ENCODE peak calls at places on chromosome 21, in nine cellular contexts. Z, N, U, A, J, Y, I, W and V are unnamed samples.

GRCh38 chr21:36902793-36903192 is 63.7 kb downstream of the HLCS start:
- DNase-seq in Z (no peak), N (no peak), U (peak), A (no peak), J (no peak), Y (no peak), I (no peak), W (no peak), V (no peak)

GRCh38 chr21:37198989-37199924 is 67.9 kb downstream of the VPS26C start:
- DNase-seq in Z (no peak), N (no peak), U (peak), A (no peak), J (no peak), Y (no peak), I (no peak), W (no peak), V (no peak)

GRCh38 chr21:32977216-32977615 is 48.5 kb upstream of the OLIG2 start:
- DNase-seq in Z (no peak), N (no peak), U (no peak), A (no peak), J (no peak), Y (no peak), I (no peak), W (no peak), V (no peak)

GRCh38 chr21:24436236-24436635 is 1171.0 kb downstream of the MRPL39 start:
- DNase-seq in Z (no peak), N (no peak), U (no peak), A (no peak), J (no peak), Y (no peak), I (no peak), W (no peak), V (no peak)

GRCh38 chr21:29470397-29470796 is 171.7 kb downstream of the BACH1 start:
- DNase-seq in Z (no peak), N (no peak), U (peak), A (no peak), J (no peak), Y (no peak), I (no peak), W (no peak), V (no peak)

GRCh38 chr21:27694667-27695066 is 727.8 kb upstream of the ADAMTS5 start:
- DNase-seq in Z (no peak), N (no peak), U (no peak), A (no peak), J (no peak), Y (no peak), I (no peak), W (no peak), V (no peak)

GRCh38 chr21:36696390-36696639 is 2.6 kb upstream of the SIM2 start:
- DNase-seq in Z (no peak), N (no peak), U (no peak), A (no peak), J (no peak), Y (no peak), I (no peak), W (no peak), V (no peak)

GRCh38 chr21:22871692-22872091 is 1873.5 kb downstream of the NCAM2 start:
- DNase-seq in Z (no peak), N (no peak), U (no peak), A (no peak), J (no peak), Y (no peak), I (no peak), W (no peak), V (no peak)

GRCh38 chr21:29208666-29209059 is 78.2 kb downstream of the MAP3K7CL start:
- DNase-seq in Z (no peak), N (no peak), U (peak), A (no peak), J (no peak), Y (no peak), I (no peak), W (no peak), V (no peak)

GRCh38 chr21:16363563-16363962 is 633.8 kb downstream of the USP25 start:
- DNase-seq in Z (no peak), N (no peak), U (no peak), A (no peak), J (no peak), Y (no peak), I (no peak), W (no peak), V (no peak)

GRCh38 chr21:26683996-26684395 is 110.9 kb upstream of the CYYR1 start:
- DNase-seq in Z (no peak), N (no peak), U (no peak), A (no peak), J (no peak), Y (no peak), I (no peak), W (no peak), V (no peak)

GRCh38 chr21:29145354-29145782 is 14.9 kb downstream of the MAP3K7CL start:
- DNase-seq in Z (no peak), N (no peak), U (peak), A (no peak), J (peak), Y (no peak), I (peak), W (no peak), V (no peak)

GRCh38 chr21:25002676-25003075 is 604.6 kb downstream of the MRPL39 start:
- DNase-seq in Z (no peak), N (no peak), U (no peak), A (no peak), J (no peak), Y (no peak), I (no peak), W (no peak), V (no peak)

GRCh38 chr21:16195896-16196443 is 466.2 kb downstream of the USP25 start:
- DNase-seq in Z (no peak), N (no peak), U (no peak), A (no peak), J (no peak), Y (no peak), I (no peak), W (no peak), V (no peak)

GRCh38 chr21:34126269-34126668 is 52.9 kb downstream of the MRPS6 start:
- DNase-seq in Z (no peak), N (no peak), U (peak), A (no peak), J (peak), Y (no peak), I (no peak), W (no peak), V (no peak)
- TF ChIP-seq POLR2A in Z (no peak), N (no peak), U (no peak), A (no peak), J (no peak), Y (no peak), I (no peak), W (no peak), V (no peak)

GRCh38 chr21:38992737-38993136 is 187.0 kb downstream of the ETS2 start:
- DNase-seq in Z (no peak), N (no peak), U (no peak), A (no peak), J (no peak), Y (no peak), I (no peak), W (no peak), V (no peak)
- TF ChIP-seq POLR2A in Z (no peak), N (no peak), U (no peak), A (no peak), J (no peak), Y (no peak), I (no peak), W (no peak), V (no peak)

DNA sequence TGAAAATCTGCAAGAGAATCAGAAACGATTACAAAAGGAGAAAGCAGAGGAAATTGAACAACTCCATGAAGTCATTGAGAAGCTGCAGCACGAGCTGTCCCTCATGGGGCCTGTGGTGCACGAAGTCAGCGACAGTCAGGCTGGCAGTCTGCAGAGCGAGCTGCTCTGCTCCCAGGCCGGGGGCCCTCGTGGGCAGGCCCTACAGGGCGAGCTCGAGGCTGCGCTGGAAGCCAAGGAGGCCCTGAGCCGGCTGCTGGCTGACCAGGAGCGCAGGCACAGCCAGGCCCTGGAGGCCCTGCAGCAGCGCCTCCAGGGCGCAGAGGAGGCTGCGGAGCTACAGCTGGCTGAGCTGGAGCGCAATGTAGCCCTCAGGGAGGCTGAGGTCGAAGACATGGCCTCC is 47.5 kb upstream of the DIP2A start:
- DNase-seq in Z (no peak), N (no peak), U (no peak), A (no peak), J (no peak), Y (no peak), I (no peak), W (no peak), V (no peak)
- TF ChIP-seq POLR2A in Z (no peak), N (no peak), U (no peak), A (no peak), J (no peak), Y (no peak), I (no peak), W (no peak), V (no peak)

DNA sequence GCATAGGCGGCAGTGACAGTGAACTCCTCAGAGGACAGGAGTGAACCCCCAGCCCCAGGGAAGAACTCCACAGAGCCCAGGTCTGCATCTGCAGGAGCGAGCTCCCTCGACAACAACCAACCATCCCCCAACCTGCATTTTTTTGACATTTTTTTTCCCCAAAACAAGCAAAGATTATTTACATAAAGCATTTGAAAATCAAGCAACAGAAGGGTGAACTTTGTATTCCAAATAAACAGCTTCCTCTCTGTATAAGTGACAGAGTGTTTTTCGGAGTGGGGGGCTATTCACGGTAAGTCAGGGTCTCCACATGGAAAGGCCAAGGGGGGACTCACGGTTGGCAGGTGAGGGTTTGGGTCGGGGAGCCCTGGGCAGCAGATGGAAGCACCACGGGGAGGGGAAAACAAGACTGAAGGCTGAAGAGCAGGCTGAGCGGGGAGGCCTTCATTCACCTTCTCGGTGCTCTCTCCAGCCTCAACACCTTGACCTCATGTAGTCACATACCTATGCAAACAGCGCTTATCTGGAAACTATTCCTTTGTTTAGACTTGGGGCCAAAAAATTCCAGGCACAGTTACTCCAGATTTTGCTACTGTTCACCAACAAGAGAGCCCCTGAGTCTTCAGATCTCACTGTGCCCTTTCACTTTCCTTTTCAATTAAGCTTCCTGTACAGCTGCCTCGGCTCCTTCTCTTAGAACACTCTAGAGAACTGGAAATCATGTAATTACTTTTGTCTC is 27.6 kb downstream of the C2CD2 start:
- DNase-seq in Z (no peak), N (peak), U (peak), A (peak), J (peak), Y (peak), I (no peak), W (no peak), V (no peak)
- TF ChIP-seq POLR2A in Z (no peak), N (no peak), U (no peak), A (no peak), J (no peak), Y (no peak), I (no peak), W (no peak), V (peak)

GRCh38 chr21:44790401-44790800 is 11.2 kb downstream of the UBE2G2 start:
- DNase-seq in Z (no peak), N (no peak), U (no peak), A (no peak), J (no peak), Y (no peak), I (no peak), W (no peak), V (no peak)

GRCh38 chr21:44783023-44783696 is 18.5 kb downstream of the UBE2G2 start:
- DNase-seq in Z (no peak), N (no peak), U (no peak), A (no peak), J (no peak), Y (no peak), I (no peak), W (no peak), V (no peak)

GRCh38 chr21:44784810-44785209 is 16.8 kb downstream of the UBE2G2 start:
- DNase-seq in Z (no peak), N (no peak), U (no peak), A (no peak), J (no peak), Y (no peak), I (no peak), W (no peak), V (no peak)

GRCh38 chr21:44789880-44790279 is 11.7 kb downstream of the UBE2G2 start:
- DNase-seq in Z (no peak), N (no peak), U (peak), A (no peak), J (no peak), Y (no peak), I (no peak), W (no peak), V (no peak)

GRCh38 chr21:44785620-44786344 is 15.8 kb downstream of the UBE2G2 start:
- DNase-seq in Z (no peak), N (no peak), U (peak), A (no peak), J (no peak), Y (no peak), I (no peak), W (no peak), V (no peak)
- TF ChIP-seq POLR2A in Z (no peak), N (no peak), U (no peak), A (no peak), J (no peak), Y (no peak), I (no peak), W (no peak), V (no peak)